ENCODE peak calls at places on chromosomes 5 and 9, in six cellular contexts. One of them, this sample, is unnamed.

GRCh38 chr9:35367451-35367850 is 122.5 kb upstream of the RUSC2 start:
- DNase-seq in psoas muscle: no peak
- DNase-seq in GM13977: no peak
- DNase-seq in transverse colon: no peak
- DNase-seq in RWPE1: peak
- DNase-seq in activated CD8-positive, alpha-beta T cell treated with anti-CD3 and anti-CD28 coated beads for 36 hours: no peak
- DNase-seq in this sample: no peak

GRCh38 chr5:113612060-113612496 is 98.6 kb downstream of the YTHDC2 start:
- DNase-seq in psoas muscle: no peak
- DNase-seq in transverse colon: no peak
- DNase-seq in activated CD8-positive, alpha-beta T cell treated with anti-CD3 and anti-CD28 coated beads for 36 hours: no peak
- DNase-seq in GM13977: peak
- DNase-seq in RWPE1: peak
- DNase-seq in this sample: no peak

GRCh38 chr9:89786650-89787049 is 181.8 kb downstream of the GADD45G start:
- DNase-seq in activated CD8-positive, alpha-beta T cell treated with anti-CD3 and anti-CD28 coated beads for 36 hours: no peak
- DNase-seq in RWPE1: no peak
- DNase-seq in transverse colon: peak
- DNase-seq in psoas muscle: no peak
- DNase-seq in GM13977: no peak
- DNase-seq in this sample: peak

GRCh38 chr5:170617519-170618218 is 113.8 kb downstream of the KCNIP1 start:
- DNase-seq in psoas muscle: no peak
- DNase-seq in GM13977: no peak
- DNase-seq in activated CD8-positive, alpha-beta T cell treated with anti-CD3 and anti-CD28 coated beads for 36 hours: no peak
- DNase-seq in transverse colon: no peak
- DNase-seq in RWPE1: no peak
- DNase-seq in this sample: no peak

GRCh38 chr5:172802585-172803176 is 31.4 kb upstream of the ERGIC1 start:
- DNase-seq in psoas muscle: no peak
- DNase-seq in activated CD8-positive, alpha-beta T cell treated with anti-CD3 and anti-CD28 coated beads for 36 hours: no peak
- DNase-seq in RWPE1: no peak
- DNase-seq in transverse colon: no peak
- DNase-seq in GM13977: no peak
- DNase-seq in this sample: no peak

GRCh38 chr5:147512640-147513334 is 2.9 kb upstream of the DPYSL3 start:
- DNase-seq in transverse colon: no peak
- DNase-seq in GM13977: no peak
- DNase-seq in psoas muscle: no peak
- DNase-seq in activated CD8-positive, alpha-beta T cell treated with anti-CD3 and anti-CD28 coated beads for 36 hours: no peak
- DNase-seq in RWPE1: no peak
- DNase-seq in this sample: no peak

GRCh38 chr5:141560725-141561483 is 57.9 kb downstream of the DIAPH1 start:
- DNase-seq in transverse colon: peak
- DNase-seq in psoas muscle: peak
- DNase-seq in GM13977: no peak
- DNase-seq in RWPE1: peak
- DNase-seq in activated CD8-positive, alpha-beta T cell treated with anti-CD3 and anti-CD28 coated beads for 36 hours: no peak
- DNase-seq in this sample: peak

GRCh38 chr5:169668732-169669131 is 31.7 kb downstream of the DOCK2 start:
- DNase-seq in RWPE1: no peak
- DNase-seq in psoas muscle: no peak
- DNase-seq in GM13977: no peak
- DNase-seq in activated CD8-positive, alpha-beta T cell treated with anti-CD3 and anti-CD28 coated beads for 36 hours: no peak
- DNase-seq in transverse colon: no peak
- DNase-seq in this sample: no peak

GRCh38 chr9:116491659-116492058 is 195.4 kb upstream of the TRIM32 start:
- DNase-seq in RWPE1: no peak
- DNase-seq in transverse colon: no peak
- DNase-seq in psoas muscle: no peak
- DNase-seq in activated CD8-positive, alpha-beta T cell treated with anti-CD3 and anti-CD28 coated beads for 36 hours: no peak
- DNase-seq in GM13977: no peak
- DNase-seq in this sample: no peak

GRCh38 chr9:27385606-27386005 is 88.7 kb upstream of the EQTN start:
- DNase-seq in GM13977: no peak
- DNase-seq in psoas muscle: no peak
- DNase-seq in activated CD8-positive, alpha-beta T cell treated with anti-CD3 and anti-CD28 coated beads for 36 hours: no peak
- DNase-seq in RWPE1: no peak
- DNase-seq in transverse colon: no peak
- DNase-seq in this sample: no peak

GRCh38 chr9:87122947-87123685 is 175.8 kb upstream of the GAS1 start:
- DNase-seq in GM13977: no peak
- DNase-seq in RWPE1: peak
- DNase-seq in activated CD8-positive, alpha-beta T cell treated with anti-CD3 and anti-CD28 coated beads for 36 hours: peak
- DNase-seq in transverse colon: no peak
- DNase-seq in psoas muscle: no peak
- DNase-seq in this sample: no peak

GRCh38 chr9:73199886-73200285 is 48.2 kb downstream of the ANXA1 start:
- DNase-seq in activated CD8-positive, alpha-beta T cell treated with anti-CD3 and anti-CD28 coated beads for 36 hours: peak
- DNase-seq in GM13977: no peak
- DNase-seq in psoas muscle: no peak
- DNase-seq in transverse colon: no peak
- DNase-seq in RWPE1: no peak
- DNase-seq in this sample: no peak

GRCh38 chr5:120152472-120152871 is 311.6 kb upstream of the PRR16 start:
- DNase-seq in transverse colon: no peak
- DNase-seq in GM13977: no peak
- DNase-seq in RWPE1: peak
- DNase-seq in activated CD8-positive, alpha-beta T cell treated with anti-CD3 and anti-CD28 coated beads for 36 hours: no peak
- DNase-seq in psoas muscle: no peak
- DNase-seq in this sample: no peak

GRCh38 chr5:79858097-79858723 is 132.9 kb downstream of the MTX3 start:
- DNase-seq in activated CD8-positive, alpha-beta T cell treated with anti-CD3 and anti-CD28 coated beads for 36 hours: peak
- DNase-seq in GM13977: peak
- DNase-seq in RWPE1: peak
- DNase-seq in transverse colon: peak
- DNase-seq in psoas muscle: peak
- DNase-seq in this sample: peak

GRCh38 chr5:88667187-88668141 is 215.5 kb downstream of the MEF2C start:
- DNase-seq in psoas muscle: no peak
- DNase-seq in transverse colon: no peak
- DNase-seq in RWPE1: no peak
- DNase-seq in activated CD8-positive, alpha-beta T cell treated with anti-CD3 and anti-CD28 coated beads for 36 hours: no peak
- DNase-seq in GM13977: no peak
- DNase-seq in this sample: no peak

GRCh38 chr9:98218562-98219363 is 26.3 kb upstream of the CORO2A start:
- DNase-seq in psoas muscle: no peak
- DNase-seq in transverse colon: no peak
- DNase-seq in activated CD8-positive, alpha-beta T cell treated with anti-CD3 and anti-CD28 coated beads for 36 hours: no peak
- DNase-seq in GM13977: no peak
- DNase-seq in RWPE1: no peak
- DNase-seq in this sample: no peak

GRCh38 chr5:169164481-169164925 is 136.4 kb downstream of the SLIT3 start:
- DNase-seq in transverse colon: no peak
- DNase-seq in psoas muscle: no peak
- DNase-seq in RWPE1: peak
- DNase-seq in GM13977: no peak
- DNase-seq in activated CD8-positive, alpha-beta T cell treated with anti-CD3 and anti-CD28 coated beads for 36 hours: no peak
- DNase-seq in this sample: no peak

GRCh38 chr9:74577956-74578355 is 80.8 kb downstream of the RORB start:
- DNase-seq in psoas muscle: no peak
- DNase-seq in activated CD8-positive, alpha-beta T cell treated with anti-CD3 and anti-CD28 coated beads for 36 hours: no peak
- DNase-seq in GM13977: no peak
- DNase-seq in RWPE1: no peak
- DNase-seq in transverse colon: no peak
- DNase-seq in this sample: no peak
- TF ChIP-seq CTCF in psoas muscle: peak
- TF ChIP-seq CTCF in activated CD8-positive, alpha-beta T cell treated with anti-CD3 and anti-CD28 coated beads for 36 hours: peak
- TF ChIP-seq CTCF in GM13977: peak
- TF ChIP-seq CTCF in RWPE1: peak
- TF ChIP-seq CTCF in transverse colon: no peak
- TF ChIP-seq CTCF in this sample: no peak

GRCh38 chr5:66669086-66669861 is 73.1 kb downstream of the MAST4 start:
- DNase-seq in psoas muscle: no peak
- DNase-seq in RWPE1: no peak
- DNase-seq in activated CD8-positive, alpha-beta T cell treated with anti-CD3 and anti-CD28 coated beads for 36 hours: no peak
- DNase-seq in transverse colon: no peak
- DNase-seq in GM13977: no peak
- DNase-seq in this sample: no peak
- TF ChIP-seq CTCF in psoas muscle: no peak
- TF ChIP-seq CTCF in RWPE1: no peak
- TF ChIP-seq CTCF in activated CD8-positive, alpha-beta T cell treated with anti-CD3 and anti-CD28 coated beads for 36 hours: no peak
- TF ChIP-seq CTCF in transverse colon: no peak
- TF ChIP-seq CTCF in GM13977: no peak
- TF ChIP-seq CTCF in this sample: no peak

GRCh38 chr5:132677191-132677590 is 3.4 kb downstream of the IL4 start:
- DNase-seq in RWPE1: peak
- DNase-seq in transverse colon: peak
- DNase-seq in GM13977: no peak
- DNase-seq in psoas muscle: peak
- DNase-seq in activated CD8-positive, alpha-beta T cell treated with anti-CD3 and anti-CD28 coated beads for 36 hours: no peak
- DNase-seq in this sample: peak
- TF ChIP-seq CTCF in RWPE1: no peak
- TF ChIP-seq CTCF in transverse colon: no peak
- TF ChIP-seq CTCF in GM13977: no peak
- TF ChIP-seq CTCF in psoas muscle: peak
- TF ChIP-seq CTCF in activated CD8-positive, alpha-beta T cell treated with anti-CD3 and anti-CD28 coated beads for 36 hours: no peak
- TF ChIP-seq CTCF in this sample: no peak

GRCh38 chr5:5140051-5141010 is at the start of gene ADAMTS16:
- DNase-seq in activated CD8-positive, alpha-beta T cell treated with anti-CD3 and anti-CD28 coated beads for 36 hours: no peak
- DNase-seq in transverse colon: no peak
- DNase-seq in psoas muscle: no peak
- DNase-seq in RWPE1: no peak
- DNase-seq in GM13977: no peak
- DNase-seq in this sample: no peak
- TF ChIP-seq CTCF in activated CD8-positive, alpha-beta T cell treated with anti-CD3 and anti-CD28 coated beads for 36 hours: no peak
- TF ChIP-seq CTCF in transverse colon: no peak
- TF ChIP-seq CTCF in psoas muscle: no peak
- TF ChIP-seq CTCF in RWPE1: no peak
- TF ChIP-seq CTCF in GM13977: no peak
- TF ChIP-seq CTCF in this sample: no peak

GRCh38 chr5:74288038-74288437 is 352.5 kb downstream of the ENC1 start:
- DNase-seq in transverse colon: no peak
- DNase-seq in GM13977: no peak
- DNase-seq in RWPE1: no peak
- DNase-seq in activated CD8-positive, alpha-beta T cell treated with anti-CD3 and anti-CD28 coated beads for 36 hours: no peak
- DNase-seq in psoas muscle: no peak
- DNase-seq in this sample: no peak
- TF ChIP-seq CTCF in transverse colon: no peak
- TF ChIP-seq CTCF in GM13977: no peak
- TF ChIP-seq CTCF in RWPE1: no peak
- TF ChIP-seq CTCF in activated CD8-positive, alpha-beta T cell treated with anti-CD3 and anti-CD28 coated beads for 36 hours: no peak
- TF ChIP-seq CTCF in psoas muscle: no peak
- TF ChIP-seq CTCF in this sample: no peak

DNA sequence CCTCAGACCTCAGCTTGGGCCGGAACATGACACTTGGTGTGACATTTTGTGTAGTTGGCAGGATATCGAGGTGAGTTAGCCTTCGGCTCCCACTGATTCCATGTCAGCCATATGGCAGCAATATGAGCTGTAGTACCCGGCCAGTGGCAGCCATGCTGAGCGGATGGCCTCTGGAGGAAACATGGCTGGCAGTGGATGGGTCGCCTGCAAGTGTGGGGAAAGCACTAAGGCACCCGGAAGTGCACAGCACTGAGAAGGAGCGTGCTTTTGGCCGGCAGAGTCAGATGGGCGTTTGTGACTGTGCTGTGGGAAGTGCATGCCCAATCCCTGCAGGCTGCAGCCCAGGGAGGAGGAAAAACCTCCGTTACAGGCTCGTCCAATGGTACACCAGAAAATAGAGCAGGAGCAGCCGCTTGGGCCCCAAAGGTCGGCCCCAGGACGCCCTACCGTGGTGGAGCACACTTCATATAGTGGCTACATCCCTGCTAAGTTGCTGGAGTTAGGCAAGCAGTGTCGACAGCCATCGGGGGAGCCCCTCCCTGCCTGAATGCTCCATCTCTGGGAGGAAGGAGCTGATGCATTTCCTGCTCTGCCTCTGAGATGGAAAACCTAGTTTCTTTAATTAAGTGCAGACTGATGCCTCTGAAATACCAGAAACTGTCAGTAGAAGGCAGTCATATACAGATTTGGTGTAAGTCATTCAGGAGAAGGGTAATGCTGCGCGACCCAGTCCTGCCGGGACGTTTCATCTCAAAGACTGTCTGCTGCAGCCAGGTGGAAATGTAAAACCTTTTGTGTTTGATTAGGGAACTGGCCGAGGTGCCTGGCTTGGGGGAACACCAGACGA is 2185.8 kb upstream of the ACO1 start:
- DNase-seq in RWPE1: no peak
- DNase-seq in psoas muscle: no peak
- DNase-seq in transverse colon: no peak
- DNase-seq in GM13977: no peak
- DNase-seq in activated CD8-positive, alpha-beta T cell treated with anti-CD3 and anti-CD28 coated beads for 36 hours: no peak
- DNase-seq in this sample: no peak
- TF ChIP-seq CTCF in RWPE1: no peak
- TF ChIP-seq CTCF in psoas muscle: no peak
- TF ChIP-seq CTCF in transverse colon: no peak
- TF ChIP-seq CTCF in GM13977: no peak
- TF ChIP-seq CTCF in activated CD8-positive, alpha-beta T cell treated with anti-CD3 and anti-CD28 coated beads for 36 hours: no peak
- TF ChIP-seq CTCF in this sample: no peak

GRCh38 chr9:127612993-127613954 is 1.2 kb downstream of the STXBP1 start:
- DNase-seq in transverse colon: peak
- DNase-seq in GM13977: no peak
- DNase-seq in psoas muscle: peak
- DNase-seq in activated CD8-positive, alpha-beta T cell treated with anti-CD3 and anti-CD28 coated beads for 36 hours: peak
- DNase-seq in RWPE1: peak
- DNase-seq in this sample: peak

GRCh38 chr9:127614961-127615360 is 2.9 kb downstream of the STXBP1 start:
- DNase-seq in activated CD8-positive, alpha-beta T cell treated with anti-CD3 and anti-CD28 coated beads for 36 hours: no peak
- DNase-seq in GM13977: no peak
- DNase-seq in psoas muscle: no peak
- DNase-seq in transverse colon: no peak
- DNase-seq in RWPE1: no peak
- DNase-seq in this sample: no peak

GRCh38 chr9:127608104-127608966 is 3.7 kb upstream of the STXBP1 start:
- DNase-seq in psoas muscle: peak
- DNase-seq in activated CD8-positive, alpha-beta T cell treated with anti-CD3 and anti-CD28 coated beads for 36 hours: peak
- DNase-seq in transverse colon: peak
- DNase-seq in GM13977: peak
- DNase-seq in RWPE1: peak
- DNase-seq in this sample: peak

GRCh38 chr9:127611796-127612790 is at the start of gene STXBP1:
- DNase-seq in psoas muscle: peak
- DNase-seq in activated CD8-positive, alpha-beta T cell treated with anti-CD3 and anti-CD28 coated beads for 36 hours: peak
- DNase-seq in GM13977: peak
- DNase-seq in RWPE1: peak
- DNase-seq in transverse colon: peak
- DNase-seq in this sample: peak
- TF ChIP-seq CTCF in psoas muscle: no peak
- TF ChIP-seq CTCF in activated CD8-positive, alpha-beta T cell treated with anti-CD3 and anti-CD28 coated beads for 36 hours: no peak
- TF ChIP-seq CTCF in GM13977: no peak
- TF ChIP-seq CTCF in RWPE1: peak
- TF ChIP-seq CTCF in transverse colon: no peak
- TF ChIP-seq CTCF in this sample: no peak

DNA sequence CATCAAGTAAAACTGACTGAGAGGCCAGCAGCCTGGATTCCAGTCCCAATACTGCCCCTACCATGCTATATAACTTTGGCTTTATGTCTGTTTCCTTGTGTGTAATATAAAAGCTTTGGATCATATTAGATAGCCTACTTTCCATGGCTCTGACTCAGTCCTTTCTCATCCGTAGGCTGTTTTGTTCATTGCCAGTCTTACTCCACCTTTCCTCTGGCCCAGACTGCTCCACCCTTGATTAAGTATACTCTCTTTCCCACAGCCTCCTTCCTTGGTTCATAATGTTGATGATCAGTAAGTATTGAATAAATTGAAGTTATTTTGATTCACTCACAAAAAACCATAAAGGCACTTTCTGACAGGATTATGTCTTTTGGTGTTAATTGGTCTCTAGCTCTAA is 1.5 kb upstream of the MRPS30 start:
- DNase-seq in transverse colon: no peak
- DNase-seq in psoas muscle: no peak
- DNase-seq in activated CD8-positive, alpha-beta T cell treated with anti-CD3 and anti-CD28 coated beads for 36 hours: no peak
- DNase-seq in RWPE1: peak
- DNase-seq in GM13977: no peak
- DNase-seq in this sample: no peak
- TF ChIP-seq CTCF in transverse colon: no peak
- TF ChIP-seq CTCF in psoas muscle: no peak
- TF ChIP-seq CTCF in activated CD8-positive, alpha-beta T cell treated with anti-CD3 and anti-CD28 coated beads for 36 hours: no peak
- TF ChIP-seq CTCF in RWPE1: no peak
- TF ChIP-seq CTCF in GM13977: no peak
- TF ChIP-seq CTCF in this sample: no peak

GRCh38 chr9:134663084-134663483 is 21.5 kb downstream of the COL5A1 start:
- DNase-seq in psoas muscle: no peak
- DNase-seq in transverse colon: no peak
- DNase-seq in GM13977: no peak
- DNase-seq in activated CD8-positive, alpha-beta T cell treated with anti-CD3 and anti-CD28 coated beads for 36 hours: no peak
- DNase-seq in RWPE1: no peak
- DNase-seq in this sample: no peak
- TF ChIP-seq CTCF in psoas muscle: no peak
- TF ChIP-seq CTCF in transverse colon: no peak
- TF ChIP-seq CTCF in GM13977: no peak
- TF ChIP-seq CTCF in activated CD8-positive, alpha-beta T cell treated with anti-CD3 and anti-CD28 coated beads for 36 hours: no peak
- TF ChIP-seq CTCF in RWPE1: no peak
- TF ChIP-seq CTCF in this sample: no peak

This sample was measured in mucosa of descending colon.